ENCODE peak calls at places on chromosomes 12 and 14, in four cellular contexts. A is NCI-H1694 treated with DMSO at 0.1 percent for 48 hours, E is cortex of kidney, I is endothelial cell. Y is an unnamed sample.

GRCh38 chr12:127162307-127162706 is 1104.7 kb upstream of the TMEM132C start:
- DNase-seq in A (no peak), E (no peak), I (no peak), Y (no peak)

GRCh38 chr14:95895720-95896119 is 19.1 kb downstream of the TUNAR start:
- DNase-seq in A (peak), E (no peak), I (peak), Y (peak)

GRCh38 chr12:54929998-54930397 is 54.6 kb downstream of the TESPA1 start:
- DNase-seq in A (no peak), E (no peak), I (no peak), Y (no peak)

GRCh38 chr12:112528521-112528920 is 109.8 kb downstream of the PTPN11 start:
- DNase-seq in A (no peak), E (no peak), I (no peak), Y (no peak)

GRCh38 chr12:34399631-34400422 is 377.5 kb downstream of the ALG10 start:
- DNase-seq in A (no peak), E (no peak), I (peak), Y (peak)

GRCh38 chr14:30375280-30375892 is 183.6 kb upstream of the G2E3 start:
- DNase-seq in A (peak), E (no peak), I (peak), Y (peak)

GRCh38 chr12:18886962-18887361 is 149.0 kb downstream of the CAPZA3 start:
- DNase-seq in A (no peak), E (no peak), I (no peak), Y (no peak)

GRCh38 chr12:105257321-105257728 is 21.4 kb upstream of the APPL2 start:
- DNase-seq in A (no peak), E (no peak), I (no peak), Y (no peak)

GRCh38 chr14:23055147-23055550 is 2.2 kb downstream of the CDH24 start:
- DNase-seq in A (no peak), E (no peak), I (no peak), Y (no peak)

GRCh38 chr14:103832046-103832445 is 15.3 kb downstream of the PPP1R13B start:
- DNase-seq in A (no peak), E (no peak), I (no peak), Y (no peak)

GRCh38 chr14:40280652-40281051 is 848.4 kb upstream of the FBXO33 start:
- DNase-seq in A (no peak), E (no peak), I (no peak), Y (no peak)

GRCh38 chr12:122139266-122139665 is 34.8 kb downstream of the IL31 start:
- DNase-seq in A (no peak), E (no peak), I (no peak), Y (no peak)

GRCh38 chr14:71116206-71117122 is 209.2 kb downstream of the PCNX1 start:
- DNase-seq in A (no peak), E (no peak), I (no peak), Y (no peak)

GRCh38 chr12:52215587-52216031 is 17.4 kb upstream of the KRT7 start:
- DNase-seq in A (no peak), E (no peak), I (no peak), Y (no peak)

GRCh38 chr12:132366341-132366861 is 37.0 kb upstream of the GALNT9 start:
- DNase-seq in A (no peak), E (no peak), I (no peak), Y (no peak)

GRCh38 chr12:122893208-122894151 is 2.4 kb downstream of the VPS37B start:
- DNase-seq in A (no peak), E (no peak), I (no peak), Y (no peak)

GRCh38 chr14:63664143-63664460 is 22.4 kb upstream of the WDR89 start:
- DNase-seq in A (no peak), E (no peak), I (no peak), Y (no peak)